ENCODE peak calls at places on chromosomes 12 and 14, in eight cellular contexts. H is SK-N-SH, S is HL-60, C is spleen, F is K562, B is upper lobe of left lung, R is sigmoid colon, O is HCT116. J is an unnamed sample.

GRCh38 chr12:130126023-130126432 is 36.2 kb upstream of the FZD10 start:
- DNase-seq in F (no peak), S (no peak), B (no peak), O (no peak), H (no peak), C (peak; percentile 29), R (no peak), J (no peak)

GRCh38 chr12:76639646-76640045 is 80.1 kb upstream of the OSBPL8 start:
- DNase-seq in B (no peak), R (no peak), C (no peak), S (no peak), O (no peak), F (no peak), H (no peak), J (no peak)

GRCh38 chr12:62196146-62196545 is 64.1 kb upstream of the USP15 start:
- DNase-seq in H (no peak), O (no peak), R (no peak), F (no peak), S (no peak), B (no peak), C (no peak), J (no peak)

GRCh38 chr12:101474711-101475386 is at the start of gene SPIC:
- DNase-seq in F (no peak), R (no peak), O (no peak), H (no peak), S (no peak), B (no peak), C (no peak), J (no peak)

GRCh38 chr12:120229583-120230325 is 28.8 kb upstream of the RPLP0 start:
- DNase-seq in H (peak; percentile 79), O (no peak), C (no peak), B (peak; percentile 79), R (peak; percentile 71), S (no peak), F (no peak), J (no peak)

GRCh38 chr12:39127401-39127800 is 222.0 kb upstream of the CPNE8 start:
- DNase-seq in O (peak; percentile 64), F (no peak), B (no peak), S (no peak), R (no peak), C (no peak), H (no peak), J (no peak)

GRCh38 chr12:104790296-104791125 is 167.6 kb downstream of the SLC41A2 start:
- DNase-seq in R (peak; percentile 67), S (no peak), O (peak; percentile 22), C (peak; percentile 85), F (peak; percentile 60), H (peak; percentile 50), B (peak; percentile 79), J (peak; percentile 40)

GRCh38 chr14:75479770-75480600 is 42.3 kb upstream of the BATF start:
- DNase-seq in R (peak; percentile 45), H (no peak), B (no peak), F (no peak), S (no peak), C (no peak), O (no peak), J (no peak)

GRCh38 chr12:105524961-105525360 is 194.5 kb downstream of the C12orf75 start:
- DNase-seq in C (no peak), O (no peak), B (no peak), S (no peak), R (no peak), F (no peak), H (no peak), J (no peak)

GRCh38 chr14:65704412-65704811 is 291.9 kb downstream of the FUT8 start:
- DNase-seq in H (no peak), O (no peak), S (no peak), F (no peak), C (no peak), B (no peak), R (no peak), J (no peak)

GRCh38 chr12:124457287-124458219 is 109.9 kb downstream of the NCOR2 start:
- DNase-seq in B (peak; percentile 87), H (no peak), F (no peak), O (no peak), R (peak; percentile 95), C (peak; percentile 86), S (peak; percentile 81), J (peak; percentile 54)

GRCh38 chr12:2624543-2625266 is 170.1 kb upstream of the FKBP4 start:
- DNase-seq in R (no peak), F (peak; percentile 51), H (peak; percentile 45), O (peak; percentile 36), S (no peak), B (peak; percentile 34), C (no peak), J (no peak)

GRCh38 chr14:24309538-24310386 is at the start of gene LTB4R2:
- DNase-seq in C (no peak), H (no peak), F (no peak), S (no peak), B (no peak), R (no peak), O (no peak), J (no peak)

GRCh38 chr14:24312736-24313507 is 1.6 kb downstream of the LTB4R start:
- DNase-seq in H (no peak), F (no peak), R (peak; percentile 74), C (peak; percentile 86), O (no peak), B (no peak), S (peak; percentile 90), J (no peak)

GRCh38 chr14:24311837-24312615 is 724 bp downstream of the LTB4R start:
- DNase-seq in S (peak; percentile 61), C (peak; percentile 75), B (no peak), F (no peak), R (no peak), O (no peak), H (no peak), J (no peak)

GRCh38 chr14:24310387-24310665 is 386 bp downstream of the LTB4R2 start:
- DNase-seq in F (no peak), R (no peak), S (no peak), O (no peak), C (no peak), B (no peak), H (no peak), J (no peak)

GRCh38 chr14:24310666-24311604 is at the start of gene LTB4R:
- DNase-seq in B (peak; percentile 95), C (peak; percentile 96), S (peak; percentile 61), H (no peak), F (no peak), O (no peak), R (peak; percentile 89), J (peak; percentile 86)
- TF ChIP-seq CTCF in B (peak; percentile 52), C (no peak), S (no peak), H (no peak), F (no peak), O (no peak), R (peak; percentile 38), J (peak; percentile 49)

DNA sequence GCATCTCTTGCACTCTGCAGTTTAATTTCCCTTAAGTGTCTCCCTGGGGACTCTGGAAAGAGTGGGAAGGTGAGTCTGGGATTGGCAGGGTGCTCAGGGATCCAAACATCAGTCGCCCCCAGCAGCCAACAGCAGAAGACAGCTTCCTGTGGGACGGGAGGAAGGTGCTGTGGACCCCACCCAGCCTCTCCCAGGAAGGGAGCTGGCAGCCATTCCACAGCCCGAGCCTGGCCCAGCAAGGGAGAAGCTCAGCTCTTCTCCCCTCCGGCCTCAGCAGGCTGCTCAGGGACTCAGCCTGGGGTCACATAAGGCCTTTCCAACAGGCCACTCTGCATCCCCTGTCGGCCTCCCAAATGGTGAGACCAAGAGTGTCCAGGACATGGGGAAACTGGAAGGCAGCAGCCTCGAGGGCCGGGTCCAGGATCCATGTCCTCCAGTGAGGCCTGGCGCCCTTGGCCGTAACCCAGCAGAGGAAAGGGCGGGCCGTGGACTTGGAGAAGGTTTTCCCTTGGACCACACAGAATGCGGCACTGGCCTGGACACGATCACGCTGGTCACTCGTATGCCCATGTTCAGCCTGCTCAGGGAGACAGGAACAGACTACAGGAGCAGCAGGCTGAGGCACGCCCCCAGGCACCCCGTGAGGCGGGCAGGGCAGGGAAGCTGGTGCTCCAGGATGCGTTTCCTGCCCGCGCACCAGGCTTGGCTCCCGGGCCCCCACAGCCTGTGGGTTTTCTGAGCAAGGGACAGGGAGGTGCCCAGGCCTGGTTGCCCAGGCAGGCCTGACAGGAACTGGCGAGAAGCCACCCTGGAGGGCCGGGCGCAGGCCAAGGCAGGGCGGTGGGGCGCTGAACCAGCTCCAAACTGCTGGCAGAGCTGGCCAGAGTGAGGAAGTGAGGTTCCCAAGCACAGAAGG is 3.5 kb downstream of the XRCC3 start:
- DNase-seq in R (peak; percentile 84), F (no peak), O (no peak), H (no peak), B (peak; percentile 87), C (peak; percentile 92), S (no peak), J (peak; percentile 85)
- TF ChIP-seq POLR2AphosphoS5 in R (no peak), F (no peak), O (no peak), H (no peak), B (peak; percentile 13), C (peak; percentile 77), S (no peak), J (peak; percentile 1)

DNA sequence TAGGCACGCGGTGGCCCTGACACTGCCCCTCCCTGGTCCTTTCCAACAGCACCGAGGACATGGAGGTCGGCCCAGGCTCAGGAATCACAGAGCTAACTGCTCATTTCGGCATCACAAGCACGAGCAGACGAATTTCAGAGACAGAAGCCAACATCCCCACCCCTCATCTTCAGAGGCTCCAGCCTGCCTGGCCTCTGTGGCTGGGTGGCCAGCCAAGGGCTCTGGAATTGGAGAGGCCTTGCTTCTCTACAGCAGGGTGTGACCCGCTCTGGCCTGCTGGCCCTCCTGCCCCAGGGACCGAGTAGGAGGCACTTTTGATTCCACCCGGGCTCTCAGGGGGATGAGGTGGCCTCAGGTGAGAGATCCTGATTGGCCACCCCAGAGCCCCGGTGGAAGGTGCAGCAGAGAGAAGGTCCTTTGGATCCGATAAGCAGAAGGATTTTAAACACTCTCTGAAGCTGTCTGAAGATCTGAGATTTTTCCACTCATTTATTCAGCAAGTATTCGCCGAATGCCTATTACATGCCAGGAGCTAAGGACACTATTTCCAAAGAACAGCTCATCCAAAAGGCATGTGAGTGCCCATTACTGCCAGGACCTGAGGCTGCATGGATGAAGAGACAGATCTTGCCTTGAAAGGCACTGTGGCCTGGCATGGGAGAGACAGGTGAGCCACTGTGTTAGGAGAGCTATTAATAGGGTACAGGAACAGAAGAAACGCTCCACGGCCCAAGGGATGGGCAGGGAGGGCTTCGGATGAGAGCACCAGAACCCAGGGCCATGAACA is 10.3 kb downstream of the BAG5 start:
- DNase-seq in S (no peak), O (no peak), H (no peak), R (peak; percentile 83), C (no peak), F (no peak), B (no peak), J (no peak)
- H3K27ac ChIP-seq in S (no peak overlapping the region), O (peak overlapping the region; percentile 10), H (peak overlapping the region; percentile 64), R (peak overlapping the region; percentile 95), C (peak overlapping the region; percentile 10), F (no peak overlapping the region), B (peak overlapping the region; percentile 80), J (peak overlapping the region; percentile 76)

GRCh38 chr14:72736348-72736747 is 157.6 kb downstream of the DPF3 start:
- DNase-seq in F (peak; percentile 60), B (no peak), H (peak; percentile 71), O (no peak), S (no peak), R (no peak), C (no peak), J (peak; percentile 21)
- TF ChIP-seq CTCF in F (peak; percentile 25), B (no peak), H (peak; percentile 28), O (no peak), S (no peak), R (no peak), C (no peak), J (no peak)

GRCh38 chr14:68794130-68794855 is 1.4 kb upstream of the ZFP36L1 start:
- DNase-seq in S (peak; percentile 24), R (peak; percentile 97), C (peak; percentile 97), O (no peak), B (peak; percentile 96), H (peak; percentile 60), F (no peak), J (peak; percentile 85)
- TF ChIP-seq POLR2AphosphoS5 in S (no peak), R (peak; percentile 97), C (peak; percentile 96), O (peak; percentile 77), B (peak; percentile 97), H (no peak), F (no peak), J (peak; percentile 99)

J was measured in stomach.